ENCODE peak calls at places on chromosomes 4 and X, in eight cellular contexts. One of them, this sample, is unnamed.

GRCh38 chr4:102172341-102172740 is 172.9 kb downstream of the SLC39A8 start:
- DNase-seq in AG04450: no peak
- DNase-seq in neuronal stem cell: peak; percentile 14
- DNase-seq in CD8-positive, alpha-beta memory T cell: no peak
- DNase-seq in prostate gland: no peak
- DNase-seq in dorsolateral prefrontal cortex: no peak
- DNase-seq in naive thymus-derived CD4-positive, alpha-beta T cell: no peak
- DNase-seq in CD4-positive, alpha-beta T cell: no peak
- DNase-seq in this sample: no peak

GRCh38 chr4:128162434-128162833 is 101.3 kb downstream of the LARP1B start:
- DNase-seq in AG04450: no peak
- DNase-seq in neuronal stem cell: no peak
- DNase-seq in CD8-positive, alpha-beta memory T cell: no peak
- DNase-seq in prostate gland: no peak
- DNase-seq in dorsolateral prefrontal cortex: no peak
- DNase-seq in naive thymus-derived CD4-positive, alpha-beta T cell: no peak
- DNase-seq in CD4-positive, alpha-beta T cell: no peak
- DNase-seq in this sample: no peak

GRCh38 chr4:136643416-136643815 is 888.9 kb downstream of the PCDH18 start:
- DNase-seq in AG04450: no peak
- DNase-seq in neuronal stem cell: no peak
- DNase-seq in CD8-positive, alpha-beta memory T cell: no peak
- DNase-seq in prostate gland: no peak
- DNase-seq in dorsolateral prefrontal cortex: no peak
- DNase-seq in naive thymus-derived CD4-positive, alpha-beta T cell: no peak
- DNase-seq in CD4-positive, alpha-beta T cell: no peak
- DNase-seq in this sample: no peak

GRCh38 chrX:11899091-11899490 is 141.1 kb downstream of the MSL3 start:
- DNase-seq in AG04450: no peak
- DNase-seq in neuronal stem cell: no peak
- DNase-seq in CD8-positive, alpha-beta memory T cell: no peak
- DNase-seq in prostate gland: no peak
- DNase-seq in dorsolateral prefrontal cortex: no peak
- DNase-seq in naive thymus-derived CD4-positive, alpha-beta T cell: no peak
- DNase-seq in CD4-positive, alpha-beta T cell: no peak
- DNase-seq in this sample: no peak

GRCh38 chr4:166274136-166274761 is 401.2 kb downstream of the TLL1 start:
- DNase-seq in AG04450: no peak
- DNase-seq in neuronal stem cell: no peak
- DNase-seq in CD8-positive, alpha-beta memory T cell: no peak
- DNase-seq in prostate gland: no peak
- DNase-seq in dorsolateral prefrontal cortex: no peak
- DNase-seq in naive thymus-derived CD4-positive, alpha-beta T cell: no peak
- DNase-seq in CD4-positive, alpha-beta T cell: no peak
- DNase-seq in this sample: no peak

GRCh38 chrX:78092296-78092695 is 11.8 kb upstream of the PGK1 start:
- DNase-seq in AG04450: peak; percentile 37
- DNase-seq in neuronal stem cell: no peak
- DNase-seq in CD8-positive, alpha-beta memory T cell: no peak
- DNase-seq in prostate gland: no peak
- DNase-seq in dorsolateral prefrontal cortex: no peak
- DNase-seq in naive thymus-derived CD4-positive, alpha-beta T cell: no peak
- DNase-seq in CD4-positive, alpha-beta T cell: no peak
- DNase-seq in this sample: no peak

GRCh38 chrX:132918523-132918922 is 39.9 kb downstream of the HS6ST2 start:
- DNase-seq in AG04450: no peak
- DNase-seq in neuronal stem cell: no peak
- DNase-seq in CD8-positive, alpha-beta memory T cell: no peak
- DNase-seq in prostate gland: no peak
- DNase-seq in dorsolateral prefrontal cortex: no peak
- DNase-seq in naive thymus-derived CD4-positive, alpha-beta T cell: no peak
- DNase-seq in CD4-positive, alpha-beta T cell: no peak
- DNase-seq in this sample: no peak

GRCh38 chr4:110005461-110006056 is 92.9 kb downstream of the EGF start:
- DNase-seq in AG04450: peak; percentile 43
- DNase-seq in neuronal stem cell: peak; percentile 37
- DNase-seq in CD8-positive, alpha-beta memory T cell: no peak
- DNase-seq in prostate gland: no peak
- DNase-seq in dorsolateral prefrontal cortex: no peak
- DNase-seq in naive thymus-derived CD4-positive, alpha-beta T cell: peak; percentile 51
- DNase-seq in CD4-positive, alpha-beta T cell: no peak
- DNase-seq in this sample: no peak

GRCh38 chr4:47882228-47882627 is 32.2 kb downstream of the NFXL1 start:
- DNase-seq in AG04450: no peak
- DNase-seq in neuronal stem cell: no peak
- DNase-seq in CD8-positive, alpha-beta memory T cell: no peak
- DNase-seq in prostate gland: no peak
- DNase-seq in dorsolateral prefrontal cortex: no peak
- DNase-seq in naive thymus-derived CD4-positive, alpha-beta T cell: no peak
- DNase-seq in CD4-positive, alpha-beta T cell: no peak
- DNase-seq in this sample: no peak

DNA sequence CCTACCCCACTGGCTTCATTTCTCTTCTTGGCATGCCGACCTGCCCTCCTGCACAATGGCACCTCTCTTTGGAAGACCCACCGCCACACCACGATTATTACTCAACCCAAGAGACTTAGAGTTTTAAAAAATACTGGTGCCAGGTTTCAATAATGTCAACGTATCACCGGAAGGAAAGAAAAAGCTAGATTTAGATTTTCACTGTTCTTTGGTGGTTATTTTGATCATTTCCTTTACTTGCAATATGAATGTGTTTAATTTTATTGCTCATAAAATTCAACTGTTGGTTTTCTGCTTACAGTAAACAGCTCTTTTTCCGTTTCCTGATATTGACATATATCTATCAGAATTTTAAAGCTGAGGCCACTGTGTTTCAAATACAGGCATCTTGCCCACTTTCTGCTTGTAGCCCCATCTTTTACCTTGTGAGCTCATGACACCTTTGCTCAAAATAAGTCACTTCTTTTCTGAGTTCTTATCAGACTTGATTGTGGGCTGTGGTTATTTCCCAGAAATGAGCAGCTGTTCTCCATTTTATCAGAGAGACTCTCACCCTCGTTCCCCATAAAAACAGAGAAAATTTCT is 439.1 kb downstream of the INPP4B start:
- DNase-seq in AG04450: no peak
- DNase-seq in neuronal stem cell: no peak
- DNase-seq in CD8-positive, alpha-beta memory T cell: peak; percentile 47
- DNase-seq in prostate gland: no peak
- DNase-seq in dorsolateral prefrontal cortex: no peak
- DNase-seq in naive thymus-derived CD4-positive, alpha-beta T cell: peak; percentile 63
- DNase-seq in CD4-positive, alpha-beta T cell: no peak
- DNase-seq in this sample: no peak
- H3K27ac ChIP-seq in AG04450: no peak overlapping the region
- H3K27ac ChIP-seq in neuronal stem cell: no peak overlapping the region
- H3K27ac ChIP-seq in CD8-positive, alpha-beta memory T cell: no peak overlapping the region
- H3K27ac ChIP-seq in prostate gland: no peak overlapping the region
- H3K27ac ChIP-seq in dorsolateral prefrontal cortex: no peak overlapping the region
- H3K27ac ChIP-seq in naive thymus-derived CD4-positive, alpha-beta T cell: peak overlapping the region; percentile 82
- H3K27ac ChIP-seq in CD4-positive, alpha-beta T cell: peak overlapping the region; percentile 64
- H3K27ac ChIP-seq in this sample: no peak overlapping the region

GRCh38 chr4:179751669-179752068 is 2309.4 kb upstream of the AGA start:
- DNase-seq in AG04450: no peak
- DNase-seq in neuronal stem cell: no peak
- DNase-seq in CD8-positive, alpha-beta memory T cell: no peak
- DNase-seq in prostate gland: no peak
- DNase-seq in dorsolateral prefrontal cortex: no peak
- DNase-seq in naive thymus-derived CD4-positive, alpha-beta T cell: no peak
- DNase-seq in CD4-positive, alpha-beta T cell: no peak
- DNase-seq in this sample: no peak

GRCh38 chr4:179750374-179750773 is 2308.1 kb upstream of the AGA start:
- DNase-seq in AG04450: no peak
- DNase-seq in neuronal stem cell: no peak
- DNase-seq in CD8-positive, alpha-beta memory T cell: no peak
- DNase-seq in prostate gland: no peak
- DNase-seq in dorsolateral prefrontal cortex: no peak
- DNase-seq in naive thymus-derived CD4-positive, alpha-beta T cell: no peak
- DNase-seq in CD4-positive, alpha-beta T cell: no peak
- DNase-seq in this sample: no peak

DNA sequence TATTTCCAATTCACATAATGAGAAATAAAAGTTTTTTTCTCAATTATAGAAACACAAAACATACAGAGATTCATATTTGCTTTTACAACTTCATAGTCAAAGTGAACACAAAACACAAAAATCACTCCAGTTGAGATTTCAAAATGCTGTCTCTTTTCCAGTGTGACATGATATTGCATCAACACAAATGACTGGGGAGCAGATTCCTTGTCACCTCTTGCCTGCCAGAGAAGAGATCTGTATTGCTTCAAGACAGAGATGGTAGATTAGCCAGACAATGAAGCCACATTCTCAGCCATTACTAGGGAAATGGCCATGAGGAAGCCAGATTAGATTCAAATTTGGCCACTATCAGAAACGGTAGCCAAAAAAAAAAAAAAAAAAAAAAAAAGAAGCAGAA is 2313.1 kb upstream of the AGA start:
- DNase-seq in AG04450: no peak
- DNase-seq in neuronal stem cell: no peak
- DNase-seq in CD8-positive, alpha-beta memory T cell: no peak
- DNase-seq in prostate gland: no peak
- DNase-seq in dorsolateral prefrontal cortex: no peak
- DNase-seq in naive thymus-derived CD4-positive, alpha-beta T cell: no peak
- DNase-seq in CD4-positive, alpha-beta T cell: no peak
- DNase-seq in this sample: no peak
- H3K27ac ChIP-seq in AG04450: no peak overlapping the region
- H3K27ac ChIP-seq in neuronal stem cell: no peak overlapping the region
- H3K27ac ChIP-seq in CD8-positive, alpha-beta memory T cell: no peak overlapping the region
- H3K27ac ChIP-seq in prostate gland: no peak overlapping the region
- H3K27ac ChIP-seq in dorsolateral prefrontal cortex: no peak overlapping the region
- H3K27ac ChIP-seq in naive thymus-derived CD4-positive, alpha-beta T cell: no peak overlapping the region
- H3K27ac ChIP-seq in CD4-positive, alpha-beta T cell: no peak overlapping the region
- H3K27ac ChIP-seq in this sample: no peak overlapping the region

DNA sequence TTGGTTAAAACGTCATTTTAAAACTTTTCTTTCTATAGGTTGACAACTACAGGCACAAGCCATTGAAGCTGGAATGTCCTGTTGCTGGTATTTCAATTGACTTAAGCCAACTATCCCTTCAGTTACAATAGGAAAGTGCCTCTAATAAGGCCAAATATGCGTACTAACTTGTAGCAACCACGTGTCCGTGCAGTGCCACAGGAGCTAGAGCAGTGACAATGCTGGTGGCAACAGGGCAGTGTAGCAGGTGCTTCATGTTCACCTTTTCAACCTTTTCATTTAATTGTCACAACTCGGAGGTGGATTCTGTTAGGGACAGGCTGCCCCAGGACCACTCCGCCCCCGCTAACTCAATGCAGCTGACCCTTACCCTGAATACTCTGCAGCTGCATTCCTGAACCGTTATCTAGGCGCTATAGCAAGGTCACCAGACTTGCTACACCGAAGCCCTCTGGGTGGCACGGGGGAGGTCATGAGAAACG is 37.7 kb downstream of the ERVMER34-1 start:
- DNase-seq in AG04450: no peak
- DNase-seq in neuronal stem cell: no peak
- DNase-seq in CD8-positive, alpha-beta memory T cell: no peak
- DNase-seq in prostate gland: no peak
- DNase-seq in dorsolateral prefrontal cortex: no peak
- DNase-seq in naive thymus-derived CD4-positive, alpha-beta T cell: no peak
- DNase-seq in CD4-positive, alpha-beta T cell: no peak
- DNase-seq in this sample: no peak
- H3K27ac ChIP-seq in AG04450: no peak overlapping the region
- H3K27ac ChIP-seq in neuronal stem cell: no peak overlapping the region
- H3K27ac ChIP-seq in CD8-positive, alpha-beta memory T cell: peak overlapping the region; percentile 94
- H3K27ac ChIP-seq in prostate gland: peak overlapping the region; percentile 90
- H3K27ac ChIP-seq in dorsolateral prefrontal cortex: no peak overlapping the region
- H3K27ac ChIP-seq in naive thymus-derived CD4-positive, alpha-beta T cell: peak overlapping the region; percentile 81
- H3K27ac ChIP-seq in CD4-positive, alpha-beta T cell: no peak overlapping the region
- H3K27ac ChIP-seq in this sample: no peak overlapping the region

GRCh38 chr4:2832309-2832980 is 11.2 kb upstream of the ADD1 start:
- DNase-seq in AG04450: no peak
- DNase-seq in neuronal stem cell: no peak
- DNase-seq in CD8-positive, alpha-beta memory T cell: peak; percentile 41
- DNase-seq in prostate gland: no peak
- DNase-seq in dorsolateral prefrontal cortex: peak; percentile 12
- DNase-seq in naive thymus-derived CD4-positive, alpha-beta T cell: no peak
- DNase-seq in CD4-positive, alpha-beta T cell: peak; percentile 31
- DNase-seq in this sample: peak; percentile 1

GRCh38 chr4:2835978-2836377 is 7.7 kb upstream of the ADD1 start:
- DNase-seq in AG04450: no peak
- DNase-seq in neuronal stem cell: no peak
- DNase-seq in CD8-positive, alpha-beta memory T cell: no peak
- DNase-seq in prostate gland: no peak
- DNase-seq in dorsolateral prefrontal cortex: peak; percentile 10
- DNase-seq in naive thymus-derived CD4-positive, alpha-beta T cell: no peak
- DNase-seq in CD4-positive, alpha-beta T cell: no peak
- DNase-seq in this sample: no peak

GRCh38 chr4:2833671-2834000 is 10.0 kb upstream of the ADD1 start:
- DNase-seq in AG04450: no peak
- DNase-seq in neuronal stem cell: no peak
- DNase-seq in CD8-positive, alpha-beta memory T cell: no peak
- DNase-seq in prostate gland: no peak
- DNase-seq in dorsolateral prefrontal cortex: peak; percentile 23
- DNase-seq in naive thymus-derived CD4-positive, alpha-beta T cell: no peak
- DNase-seq in CD4-positive, alpha-beta T cell: no peak
- DNase-seq in this sample: no peak

GRCh38 chr4:2832981-2833670 is 10.5 kb upstream of the ADD1 start:
- DNase-seq in AG04450: no peak
- DNase-seq in neuronal stem cell: no peak
- DNase-seq in CD8-positive, alpha-beta memory T cell: peak; percentile 37
- DNase-seq in prostate gland: no peak
- DNase-seq in dorsolateral prefrontal cortex: peak; percentile 15
- DNase-seq in naive thymus-derived CD4-positive, alpha-beta T cell: no peak
- DNase-seq in CD4-positive, alpha-beta T cell: peak; percentile 21
- DNase-seq in this sample: no peak

DNA sequence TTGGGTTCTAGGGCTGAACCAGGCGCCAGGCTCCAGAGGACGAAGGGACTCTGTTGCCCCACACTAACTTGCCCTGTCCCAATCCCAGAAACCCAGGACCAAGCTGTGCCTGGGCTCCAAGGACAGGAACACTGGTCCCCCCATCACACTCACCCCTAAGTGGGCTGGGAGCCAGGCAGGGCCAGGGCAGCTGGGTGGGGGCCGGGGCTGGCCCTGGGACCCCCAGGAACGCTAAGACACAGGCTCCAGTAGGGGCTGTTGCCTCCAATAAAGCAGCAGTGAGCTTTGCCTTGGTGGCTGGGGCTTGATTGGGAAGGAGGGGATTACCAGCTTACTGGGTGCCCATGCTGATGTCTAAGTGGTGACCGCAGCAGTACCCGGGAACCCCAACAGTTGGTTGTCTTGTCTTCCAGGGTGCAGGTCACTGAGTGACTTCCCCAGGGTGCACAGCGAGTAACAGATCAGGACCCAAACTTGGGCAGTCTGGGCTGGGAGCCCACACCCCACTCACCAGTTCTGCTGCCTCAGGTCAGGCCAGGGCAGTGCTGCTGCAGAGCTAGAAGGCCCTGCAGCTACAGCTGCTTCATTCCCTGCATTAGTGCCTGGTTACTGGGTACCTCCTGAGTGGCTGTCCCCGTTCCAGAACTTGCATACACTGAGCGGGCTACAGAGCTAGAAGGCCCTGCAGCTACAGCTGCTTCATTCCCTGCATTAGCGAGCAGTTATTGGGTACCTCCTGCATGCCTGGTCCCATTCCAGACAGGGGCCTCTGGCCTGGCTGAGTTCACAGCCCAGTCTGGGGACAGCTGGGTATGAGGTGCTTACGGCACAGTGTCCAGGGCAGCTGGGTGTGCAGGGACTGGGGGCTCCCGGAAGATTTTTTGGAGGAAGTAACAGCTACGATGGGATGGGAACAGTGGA is 9.4 kb upstream of the ADD1 start:
- DNase-seq in AG04450: no peak
- DNase-seq in neuronal stem cell: no peak
- DNase-seq in CD8-positive, alpha-beta memory T cell: no peak
- DNase-seq in prostate gland: no peak
- DNase-seq in dorsolateral prefrontal cortex: peak; percentile 25
- DNase-seq in naive thymus-derived CD4-positive, alpha-beta T cell: no peak
- DNase-seq in CD4-positive, alpha-beta T cell: no peak
- DNase-seq in this sample: peak; percentile 1
- H3K27ac ChIP-seq in AG04450: no peak overlapping the region
- H3K27ac ChIP-seq in neuronal stem cell: no peak overlapping the region
- H3K27ac ChIP-seq in CD8-positive, alpha-beta memory T cell: peak overlapping the region; percentile 16
- H3K27ac ChIP-seq in prostate gland: no peak overlapping the region
- H3K27ac ChIP-seq in dorsolateral prefrontal cortex: no peak overlapping the region
- H3K27ac ChIP-seq in naive thymus-derived CD4-positive, alpha-beta T cell: peak overlapping the region; percentile 82
- H3K27ac ChIP-seq in CD4-positive, alpha-beta T cell: peak overlapping the region; percentile 37
- H3K27ac ChIP-seq in this sample: no peak overlapping the region

This sample was measured in thyroid gland.